ENCODE peak calls at places on chromosomes 5 and 9, in nine cellular contexts. M is adrenal gland; L is aorta; G is neural progenitor cell; O is tibial nerve; U is heart left ventricle; D is ovary; X is CD8-positive, alpha-beta T cell; H is kidney. V is an unnamed sample.

GRCh38 chr5:5191906-5192305 is 51.8 kb downstream of the ADAMTS16 start:
- DNase-seq in U (no peak), X (no peak), G (no peak), L (no peak), H (no peak), O (no peak), D (no peak), M (no peak), V (no peak)

GRCh38 chr9:73053543-73053942 is 98.1 kb upstream of the ANXA1 start:
- DNase-seq in O (no peak), U (no peak), D (no peak), L (no peak), X (no peak), H (no peak), G (no peak), M (no peak), V (no peak)

GRCh38 chr9:22103650-22104575 is 94.8 kb upstream of the CDKN2B start:
- DNase-seq in D (no peak), U (no peak), X (no peak), H (no peak), O (no peak), L (no peak), G (no peak), M (no peak), V (no peak)

GRCh38 chr9:91734371-91734981 is 215.6 kb downstream of the ROR2 start:
- DNase-seq in G (peak), H (peak), O (peak), X (peak), D (peak), M (peak), L (peak), U (peak), V (peak)

GRCh38 chr9:134215709-134216448 is 51.5 kb upstream of the RNU6ATAC start:
- DNase-seq in O (no peak), H (peak), M (no peak), X (no peak), D (peak), U (peak), L (peak), G (no peak), V (no peak)

GRCh38 chr9:7086389-7086788 is 328.6 kb downstream of the KDM4C start:
- DNase-seq in X (no peak), U (no peak), M (no peak), G (no peak), D (no peak), H (no peak), L (no peak), O (no peak), V (no peak)

GRCh38 chr5:113508756-113509155 is 4.7 kb upstream of the YTHDC2 start:
- DNase-seq in H (no peak), L (no peak), U (no peak), D (no peak), X (no peak), O (no peak), G (no peak), M (no peak), V (no peak)

GRCh38 chr5:149206524-149207141 is 65.0 kb upstream of the AFAP1L1 start:
- DNase-seq in U (no peak), H (no peak), O (no peak), L (no peak), D (no peak), X (no peak), G (no peak), M (no peak), V (no peak)

GRCh38 chr5:114782869-114783268 is 386.8 kb downstream of the TRIM36 start:
- DNase-seq in M (no peak), X (no peak), G (peak), O (no peak), D (no peak), L (peak), H (no peak), U (peak), V (peak)

GRCh38 chr5:43601454-43602260 is 1.3 kb upstream of the NNT start:
- DNase-seq in U (peak), L (no peak), D (no peak), M (no peak), O (no peak), H (no peak), G (no peak), X (no peak), V (no peak)

GRCh38 chr5:133700251-133700650 is 87.9 kb upstream of the FSTL4 start:
- DNase-seq in G (no peak), X (no peak), U (no peak), M (no peak), D (no peak), L (no peak), O (no peak), H (no peak), V (no peak)

GRCh38 chr5:169695919-169696490 is 58.9 kb downstream of the DOCK2 start:
- DNase-seq in M (no peak), D (no peak), X (no peak), H (no peak), G (no peak), O (no peak), U (no peak), L (no peak), V (no peak)

GRCh38 chr5:59039003-59039295 is 456.1 kb downstream of the RAB3C start:
- DNase-seq in X (no peak), O (no peak), M (no peak), U (no peak), D (no peak), H (no peak), L (no peak), G (peak), V (no peak)

GRCh38 chr9:81351166-81351565 is 338.2 kb downstream of the TLE1 start:
- DNase-seq in X (no peak), G (no peak), M (no peak), H (no peak), O (no peak), L (no peak), D (no peak), U (no peak), V (no peak)

GRCh38 chr5:24598926-24599325 is 45.9 kb downstream of the CDH10 start:
- DNase-seq in M (no peak), O (no peak), D (no peak), X (no peak), G (peak), H (no peak), L (no peak), U (no peak), V (no peak)

GRCh38 chr9:2018162-2018643 is 3.1 kb downstream of the SMARCA2 start:
- DNase-seq in G (no peak), O (no peak), X (no peak), M (no peak), D (no peak), H (no peak), U (no peak), L (no peak), V (no peak)

GRCh38 chr5:136174021-136174659 is 18.8 kb downstream of the SMIM32 start:
- DNase-seq in X (no peak), H (no peak), L (no peak), G (peak), M (no peak), U (no peak), D (no peak), O (no peak), V (no peak)

GRCh38 chr9:81086421-81086820 is 602.9 kb downstream of the TLE1 start:
- DNase-seq in U (no peak), G (peak), L (no peak), H (no peak), D (no peak), X (no peak), M (no peak), O (no peak), V (no peak)

GRCh38 chr5:58274199-58274598 is 185.7 kb downstream of the PLK2 start:
- DNase-seq in X (no peak), M (no peak), L (no peak), O (no peak), G (no peak), U (no peak), D (no peak), H (no peak), V (no peak)

GRCh38 chr9:77710276-77710675 is 62.2 kb upstream of the GNA14 start:
- DNase-seq in G (no peak), H (no peak), U (no peak), X (no peak), O (no peak), L (no peak), M (no peak), D (no peak), V (no peak)

GRCh38 chr5:73705364-73705763 is 79.4 kb downstream of the ARHGEF28 start:
- DNase-seq in O (no peak), D (no peak), G (peak), M (no peak), U (no peak), H (no peak), X (no peak), L (no peak), V (no peak)

GRCh38 chr9:97910273-97910844 is 11.9 kb downstream of the TRMO start:
- DNase-seq in X (no peak), G (no peak), O (no peak), L (no peak), D (no peak), M (no peak), H (no peak), U (no peak), V (no peak)

GRCh38 chr9:23342296-23342695 is 483.7 kb downstream of the ELAVL2 start:
- DNase-seq in O (no peak), X (no peak), L (no peak), D (no peak), M (no peak), H (no peak), U (no peak), G (no peak), V (no peak)

GRCh38 chr5:6686916-6687409 is 26.3 kb upstream of the TENT4A start:
- DNase-seq in G (peak), L (no peak), O (no peak), D (peak), X (no peak), U (no peak), M (peak), H (no peak), V (no peak)

GRCh38 chr5:80260461-80260860 is 4.6 kb upstream of the SERINC5 start:
- DNase-seq in H (no peak), O (no peak), L (no peak), X (no peak), U (no peak), G (no peak), D (no peak), M (no peak), V (no peak)

GRCh38 chr5:59843511-59844230 is 49.9 kb downstream of the PDE4D start:
- DNase-seq in O (no peak), X (no peak), U (no peak), M (no peak), G (no peak), H (no peak), L (no peak), D (no peak), V (no peak)

GRCh38 chr9:69200071-69200470 is 26.0 kb downstream of the TJP2 start:
- DNase-seq in M (no peak), D (no peak), H (peak), U (no peak), X (no peak), L (no peak), O (no peak), G (no peak), V (no peak)

GRCh38 chr9:3664044-3664443 is 138.2 kb upstream of the RFX3 start:
- DNase-seq in X (no peak), U (no peak), L (no peak), D (no peak), O (no peak), H (no peak), G (no peak), M (no peak), V (no peak)

GRCh38 chr5:117318528-117318927 is 743.9 kb upstream of the SEMA6A start:
- DNase-seq in G (peak), U (no peak), D (no peak), L (no peak), M (no peak), H (no peak), O (no peak), X (no peak), V (no peak)

GRCh38 chr9:34437006-34437925 is 21.1 kb downstream of the FAM219A start:
- DNase-seq in L (no peak), D (no peak), U (peak), H (no peak), M (peak), O (peak), G (peak), X (peak), V (peak)

GRCh38 chr9:134968011-134968822 is 50.5 kb upstream of the FCN1 start:
- DNase-seq in D (no peak), L (no peak), O (no peak), U (no peak), M (no peak), X (no peak), G (peak), H (peak), V (no peak)

GRCh38 chr9:119544492-119544891 is 175.3 kb upstream of the BRINP1 start:
- DNase-seq in U (no peak), M (no peak), H (no peak), L (no peak), O (no peak), X (no peak), D (no peak), G (no peak), V (no peak)

GRCh38 chr5:127086583-127086982 is 13.3 kb upstream of the C5orf63 start:
- DNase-seq in G (no peak), U (no peak), O (no peak), X (no peak), M (no peak), L (no peak), H (no peak), D (no peak), V (no peak)

GRCh38 chr5:149544199-149544472 is 7.1 kb downstream of the CSNK1A1 start:
- DNase-seq in L (no peak), H (no peak), G (no peak), O (no peak), U (no peak), D (no peak), X (no peak), M (no peak), V (no peak)

GRCh38 chr9:34163439-34163838 is 15.4 kb upstream of the UBAP1 start:
- DNase-seq in L (no peak), D (no peak), G (no peak), U (no peak), X (no peak), M (no peak), H (no peak), O (no peak), V (no peak)

GRCh38 chr5:175895701-175896102 is 24.3 kb downstream of the CPLX2 start:
- DNase-seq in X (peak), U (peak), O (no peak), G (peak), D (no peak), M (no peak), H (no peak), L (no peak), V (no peak)

GRCh38 chr9:116193636-116194035 is 40.0 kb downstream of the PAPPA start:
- DNase-seq in O (no peak), U (no peak), M (no peak), X (no peak), G (no peak), L (no peak), H (no peak), D (no peak), V (no peak)

GRCh38 chr5:132019857-132020555 is 8.5 kb upstream of the ACSL6 start:
- DNase-seq in G (no peak), O (no peak), X (peak), U (no peak), L (peak), M (no peak), H (peak), D (no peak), V (no peak)

GRCh38 chr9:130301483-130302286 is 36.1 kb downstream of the HMCN2 start:
- DNase-seq in D (no peak), U (peak), X (no peak), H (peak), G (no peak), O (no peak), M (no peak), L (peak), V (no peak)

GRCh38 chr5:10021248-10021647 is 228.4 kb downstream of the ATPSCKMT start:
- DNase-seq in O (no peak), M (no peak), X (no peak), D (no peak), L (no peak), G (no peak), U (no peak), H (no peak), V (no peak)

GRCh38 chr5:10018670-10019069 is 231.0 kb downstream of the ATPSCKMT start:
- DNase-seq in G (no peak), L (no peak), D (no peak), H (no peak), M (no peak), X (no peak), O (no peak), U (no peak), V (no peak)

GRCh38 chr5:10018211-10018610 is 231.5 kb downstream of the ATPSCKMT start:
- DNase-seq in G (no peak), H (no peak), L (no peak), O (no peak), M (no peak), X (no peak), U (no peak), D (no peak), V (no peak)

GRCh38 chr5:10023494-10023893 is 226.2 kb downstream of the ATPSCKMT start:
- DNase-seq in L (no peak), D (no peak), O (no peak), G (no peak), X (no peak), M (no peak), H (no peak), U (no peak), V (no peak)

GRCh38 chr5:10019236-10019635 is 230.5 kb downstream of the ATPSCKMT start:
- DNase-seq in D (no peak), U (no peak), X (no peak), M (no peak), L (no peak), H (no peak), O (no peak), G (no peak), V (no peak)
- H3K4me3 ChIP-seq in D (no peak), U (no peak), X (no peak), M (no peak), L (no peak), H (no peak), O (no peak), G (no peak), V (no peak)

GRCh38 chr5:180074462-180074861 is 2.9 kb upstream of the RNF130 start:
- DNase-seq in G (no peak), U (no peak), M (no peak), O (no peak), X (no peak), H (no peak), D (no peak), L (no peak), V (no peak)

GRCh38 chr5:180072556-180072955 is 997 bp upstream of the RNF130 start:
- DNase-seq in U (no peak), X (no peak), M (no peak), G (no peak), O (no peak), L (no peak), H (peak), D (peak), V (no peak)

GRCh38 chr5:180070726-180071417 is 687 bp downstream of the RNF130 start:
- DNase-seq in X (no peak), O (no peak), G (peak), H (no peak), D (no peak), U (peak), M (peak), L (peak), V (peak)

GRCh38 chr5:180071418-180072255 is at the start of gene RNF130:
- DNase-seq in G (peak), H (peak), O (peak), M (peak), U (peak), L (peak), D (peak), X (peak), V (peak)

DNA sequence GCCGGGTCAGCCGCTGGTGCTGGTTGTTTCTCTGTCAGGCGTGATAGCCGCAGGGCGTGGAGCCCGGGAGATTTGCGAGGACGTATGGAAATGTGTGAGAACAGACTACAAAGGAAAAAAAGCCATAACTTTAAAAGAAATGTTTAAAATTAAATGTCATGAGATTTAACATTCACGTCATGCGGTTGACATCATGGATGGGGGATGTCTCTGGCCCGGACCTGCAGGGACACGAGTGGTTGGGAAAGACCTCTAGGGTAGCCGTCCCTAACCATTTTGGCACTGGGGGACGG is 643 bp upstream of the RNF130 start:
- DNase-seq in G (no peak), U (no peak), M (no peak), H (no peak), D (no peak), O (no peak), L (no peak), X (no peak), V (no peak)
- H3K27ac ChIP-seq in G (no peak), U (peak), M (peak), H (peak), D (peak), O (peak), L (no peak), X (peak), V (peak)

GRCh38 chr5:100841358-100842076 is 61.6 kb downstream of the ST8SIA4 start:
- DNase-seq in X (no peak), D (no peak), G (no peak), U (no peak), H (no peak), L (no peak), M (no peak), O (no peak), V (no peak)
- H3K4me3 ChIP-seq in X (no peak), D (no peak), G (no peak), U (peak), H (no peak), L (no peak), M (no peak), O (no peak), V (no peak)

GRCh38 chr5:138640138-138640537 is 64.9 kb upstream of the HSPA9 start:
- DNase-seq in D (no peak), L (no peak), U (no peak), H (no peak), X (no peak), G (no peak), M (no peak), O (no peak), V (no peak)
- H3K27ac ChIP-seq in D (no peak), L (no peak), U (no peak), H (no peak), X (no peak), G (no peak), M (no peak), O (no peak), V (no peak)

DNA sequence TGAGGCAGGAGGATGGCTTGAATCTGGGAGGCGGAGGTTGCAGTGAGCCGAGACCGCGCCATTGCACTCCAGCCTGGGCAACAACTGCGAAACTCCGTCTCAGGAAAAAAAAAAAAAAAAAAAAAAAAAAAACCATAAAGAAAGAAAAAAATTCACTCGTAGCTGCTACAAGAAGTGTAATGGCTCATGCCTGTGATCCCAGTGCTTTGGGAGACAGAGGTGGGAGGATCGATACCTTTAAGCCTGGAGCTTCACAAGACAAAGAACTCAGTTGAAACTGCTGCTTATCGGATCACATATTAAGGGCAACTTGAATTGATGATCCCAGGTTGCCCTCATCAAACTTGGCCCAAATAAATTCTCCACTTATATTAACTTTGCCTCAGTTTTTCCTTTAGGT is 1.0 kb upstream of the ZCCHC7 start:
- DNase-seq in H (no peak), O (no peak), X (no peak), D (no peak), M (no peak), G (no peak), U (no peak), L (no peak), V (no peak)
- H3K4me3 ChIP-seq in H (no peak), O (no peak), X (no peak), D (no peak), M (peak), G (no peak), U (peak), L (no peak), V (peak)